ENCODE peak calls at places on chromosomes 5 and 9, in seven cellular contexts. O, G, F, B, M, W and D are unnamed samples.

GRCh38 chr5:76787237-76787636 is 31.6 kb upstream of the F2RL1 start:
- DNase-seq in O (peak), G (peak), F (peak), B (peak), M (peak), W (no peak), D (peak)

GRCh38 chr5:91007251-91007650 is 375.9 kb downstream of the ARRDC3 start:
- DNase-seq in O (no peak), G (no peak), F (no peak), B (no peak), M (no peak), W (no peak), D (no peak)

GRCh38 chr5:179608131-179608581 is 15.3 kb downstream of the HNRNPH1 start:
- DNase-seq in O (no peak), G (no peak), F (peak), B (no peak), M (no peak), W (no peak), D (no peak)

GRCh38 chr9:104905153-104905901 is 22.6 kb downstream of the ABCA1 start:
- DNase-seq in O (no peak), G (no peak), F (no peak), B (no peak), M (no peak), W (no peak), D (no peak)

GRCh38 chr9:89794918-89795317 is 190.1 kb downstream of the GADD45G start:
- DNase-seq in O (peak), G (no peak), F (peak), B (no peak), M (peak), W (no peak), D (no peak)

GRCh38 chr9:101387871-101388506 is 3.2 kb upstream of the BAAT start:
- DNase-seq in O (peak), G (peak), F (no peak), B (peak), M (peak), W (no peak), D (peak)

GRCh38 chr5:134554319-134555222 is 29.1 kb downstream of the JADE2 start:
- DNase-seq in O (peak), G (peak), F (peak), B (peak), M (peak), W (no peak), D (peak)

GRCh38 chr9:134315716-134316443 is 10.4 kb upstream of the RXRA start:
- DNase-seq in O (no peak), G (no peak), F (peak), B (no peak), M (no peak), W (peak), D (no peak)

GRCh38 chr5:54275361-54275760 is 35.0 kb downstream of the ARL15 start:
- DNase-seq in O (no peak), G (no peak), F (no peak), B (peak), M (no peak), W (no peak), D (no peak)

GRCh38 chr5:139149477-139150199 is 48.5 kb downstream of the SIL1 start:
- DNase-seq in O (no peak), G (peak), F (no peak), B (peak), M (no peak), W (no peak), D (no peak)

GRCh38 chr5:103021310-103021709 is 98.6 kb downstream of the GIN1 start:
- DNase-seq in O (no peak), G (no peak), F (no peak), B (peak), M (no peak), W (no peak), D (no peak)

GRCh38 chr5:150670275-150670960 is 9.4 kb downstream of the MYOZ3 start:
- DNase-seq in O (no peak), G (no peak), F (no peak), B (no peak), M (no peak), W (no peak), D (no peak)

GRCh38 chr5:133322743-133323142 is 270.9 kb downstream of the HSPA4 start:
- DNase-seq in O (no peak), G (peak), F (no peak), B (no peak), M (no peak), W (no peak), D (no peak)

DNA sequence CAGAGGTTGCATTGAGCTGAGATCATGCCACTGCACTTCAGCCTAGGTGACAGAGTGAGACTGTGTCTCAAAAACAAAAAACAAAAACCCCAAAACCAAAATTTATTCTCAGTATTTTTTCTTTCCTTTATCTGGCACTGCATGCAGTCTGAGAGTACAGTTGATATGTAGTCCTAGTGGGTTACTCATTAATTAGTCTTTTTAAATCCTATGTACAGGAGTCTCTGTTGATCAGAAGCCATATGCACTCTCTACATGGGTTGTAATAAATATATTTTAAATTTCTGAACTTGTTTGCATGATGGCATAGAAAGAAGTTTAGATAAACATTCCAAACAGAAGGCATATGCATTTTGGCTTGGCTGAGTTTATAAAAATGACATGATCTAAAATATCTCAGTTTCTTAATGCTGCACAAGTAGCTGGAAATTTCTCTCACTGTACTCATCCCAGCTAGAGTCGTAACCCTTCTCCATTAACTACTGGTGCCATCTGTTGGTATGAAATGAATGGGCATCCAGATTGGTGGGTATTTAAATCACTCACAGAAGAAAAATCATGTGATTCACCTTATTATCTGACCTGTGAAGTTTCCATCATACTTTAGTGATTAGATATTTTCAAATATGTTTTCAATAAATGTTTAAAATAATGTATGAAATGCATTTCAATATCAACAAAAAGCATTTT is 284.8 kb downstream of the CTNND2 start:
- DNase-seq in O (no peak), G (no peak), F (no peak), B (no peak), M (peak), W (no peak), D (peak)
- TF ChIP-seq CTCF in O (no peak), G (no peak), F (no peak), B (peak), M (peak), W (no peak), D (peak)

GRCh38 chr5:1337490-1338195 is 7.3 kb downstream of the CLPTM1L start:
- DNase-seq in O (no peak), G (no peak), F (no peak), B (no peak), M (no peak), W (no peak), D (no peak)
- H3K27ac ChIP-seq in O (no peak), G (peak), F (no peak), B (no peak), M (no peak), W (no peak), D (peak)

GRCh38 chr5:1349246-1349645 is 4.3 kb upstream of the CLPTM1L start:
- DNase-seq in O (no peak), G (no peak), F (no peak), B (no peak), M (no peak), W (no peak), D (no peak)
- TF ChIP-seq CTCF in O (no peak), G (no peak), F (no peak), B (no peak), M (no peak), W (no peak), D (peak)

GRCh38 chr9:132383462-132383883 is 23.2 kb downstream of the TTF1 start:
- DNase-seq in O (no peak), G (no peak), F (no peak), B (no peak), M (no peak), W (no peak), D (no peak)

GRCh38 chr9:132384376-132384775 is 22.3 kb downstream of the TTF1 start:
- DNase-seq in O (no peak), G (no peak), F (no peak), B (no peak), M (no peak), W (no peak), D (no peak)

GRCh38 chr9:132381966-132382541 is 24.6 kb downstream of the TTF1 start:
- DNase-seq in O (no peak), G (no peak), F (no peak), B (no peak), M (no peak), W (no peak), D (no peak)
- H3K27ac ChIP-seq in O (peak), G (no peak), F (no peak), B (no peak), M (no peak), W (peak), D (no peak)

GRCh38 chr9:88773627-88774244 is 217.5 kb upstream of the S1PR3 start:
- DNase-seq in O (no peak), G (peak), F (no peak), B (peak), M (no peak), W (no peak), D (no peak)
- TF ChIP-seq CTCF in O (no peak), G (peak), F (no peak), B (peak), M (peak), W (no peak), D (no peak)

GRCh38 chr5:35618791-35619190 is 1.1 kb downstream of the SPEF2 start:
- DNase-seq in O (no peak), G (no peak), F (no peak), B (no peak), M (no peak), W (no peak), D (no peak)

GRCh38 chr5:35622974-35623373 is 5.3 kb downstream of the SPEF2 start:
- DNase-seq in O (no peak), G (no peak), F (no peak), B (no peak), M (no peak), W (no peak), D (no peak)

GRCh38 chr5:35617435-35618296 is at the start of gene SPEF2:
- DNase-seq in O (peak), G (peak), F (peak), B (peak), M (peak), W (peak), D (peak)

GRCh38 chr5:35617060-35617434 is 616 bp upstream of the SPEF2 start:
- DNase-seq in O (no peak), G (no peak), F (no peak), B (no peak), M (no peak), W (no peak), D (no peak)

DNA sequence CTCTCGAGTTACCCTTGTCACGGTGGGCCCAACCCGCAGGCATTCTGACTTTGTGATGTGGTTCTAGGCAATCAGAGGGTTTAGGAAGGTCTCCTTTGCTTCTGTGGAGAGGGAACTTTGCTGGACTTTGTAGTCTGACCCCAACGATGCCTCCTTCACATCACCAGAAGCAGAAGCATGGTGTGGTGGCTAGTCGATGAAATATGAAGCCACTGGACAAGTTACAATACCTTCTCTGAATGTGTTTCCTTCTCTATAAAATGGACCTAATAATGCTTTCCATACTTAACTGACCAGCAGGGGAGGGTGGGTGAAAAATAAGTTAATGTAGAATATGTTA is 604 bp downstream of the SPEF2 start:
- DNase-seq in O (no peak), G (peak), F (no peak), B (no peak), M (no peak), W (no peak), D (no peak)
- H3K27ac ChIP-seq in O (no peak), G (no peak), F (no peak), B (no peak), M (no peak), W (no peak), D (peak)

DNA sequence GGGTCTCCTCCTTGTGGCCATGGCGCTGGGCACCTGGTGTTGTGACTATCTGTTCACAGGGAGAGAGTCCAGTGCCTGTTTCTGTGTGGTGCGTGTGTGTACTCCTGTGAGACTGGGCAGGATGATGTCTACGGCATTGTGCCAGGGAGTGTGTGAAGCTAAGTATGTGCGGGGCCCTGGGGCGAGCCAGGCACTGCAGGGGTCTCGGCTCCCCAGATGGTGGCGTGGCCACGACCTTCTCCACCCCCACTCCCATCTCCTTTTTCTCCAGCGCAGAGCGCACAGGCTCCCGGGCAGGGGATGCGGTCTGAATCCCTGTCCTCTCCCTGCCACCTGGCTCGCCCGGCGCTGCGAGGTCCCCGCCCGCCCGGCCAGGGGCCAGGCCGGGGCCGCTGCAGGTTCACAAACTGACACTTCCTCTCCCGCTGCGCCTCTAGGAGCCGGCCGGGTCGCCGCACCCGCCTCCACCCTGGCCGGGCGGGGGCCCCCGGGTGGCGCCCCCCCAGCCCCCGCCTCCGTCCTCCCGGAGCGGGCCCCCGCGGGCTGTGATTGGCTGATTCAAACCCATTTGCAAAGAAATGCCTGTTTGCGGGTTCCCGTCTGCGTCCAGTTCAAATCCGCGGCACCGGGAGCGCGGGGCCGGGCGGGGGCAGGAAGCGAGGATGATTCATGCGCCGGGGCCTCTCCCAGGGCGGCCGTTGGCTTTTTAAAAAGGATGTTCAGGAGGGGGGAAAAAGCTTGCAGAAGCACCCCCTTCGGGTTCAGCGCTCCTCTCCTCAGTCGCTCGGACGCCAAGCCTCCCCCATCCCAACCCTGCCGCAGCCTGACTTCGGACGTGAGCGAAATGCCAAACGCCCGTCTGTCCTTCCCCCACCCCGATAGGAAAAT is 790 bp downstream of the PHF19 start:
- DNase-seq in O (peak), G (peak), F (peak), B (peak), M (peak), W (peak), D (peak)
- TF ChIP-seq CTCF in O (no peak), G (no peak), F (no peak), B (peak), M (no peak), W (no peak), D (no peak)

GRCh38 chr9:75599249-75599648 is 291.2 kb upstream of the PCSK5 start:
- DNase-seq in O (no peak), G (no peak), F (no peak), B (no peak), M (no peak), W (no peak), D (no peak)
- H3K27ac ChIP-seq in O (no peak), G (no peak), F (no peak), B (no peak), M (no peak), W (no peak), D (no peak)

DNA sequence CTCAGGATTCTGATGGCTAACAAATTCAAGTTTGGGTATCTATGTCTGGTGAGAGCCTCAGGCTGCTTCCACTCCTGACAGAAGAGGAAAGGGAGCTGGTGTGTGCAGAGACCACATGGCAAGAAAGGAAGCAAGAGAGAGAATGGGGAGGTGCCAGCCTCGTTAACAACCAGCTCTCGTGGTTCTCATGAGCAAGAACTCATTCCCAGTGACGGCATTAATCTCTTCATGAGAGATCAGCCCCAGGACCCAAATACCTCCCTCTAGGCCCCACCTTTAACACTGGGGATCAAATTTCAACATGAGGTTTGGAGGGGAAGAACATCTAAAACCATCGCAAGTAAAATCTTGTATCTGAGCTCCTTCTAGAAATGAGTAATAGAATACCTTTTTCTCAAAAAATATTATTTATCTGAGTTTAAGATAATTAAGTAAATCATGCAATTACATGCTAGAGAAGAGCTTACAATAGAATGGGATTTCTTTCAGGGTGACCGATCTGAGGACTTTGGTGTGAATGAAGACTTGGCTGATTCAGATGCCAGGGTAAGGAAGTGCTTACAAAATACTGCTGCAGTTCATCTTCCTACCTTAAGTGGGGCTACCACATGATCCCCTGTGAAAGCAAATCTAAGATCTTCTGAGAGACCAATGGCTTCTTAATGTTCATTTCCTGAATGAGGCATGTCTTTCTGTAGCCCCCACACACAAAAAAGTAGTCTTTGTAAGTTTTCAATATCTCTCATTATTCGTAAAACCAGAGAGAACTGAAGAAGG is 11.5 kb downstream of the ANXA1 start:
- DNase-seq in O (no peak), G (no peak), F (no peak), B (no peak), M (no peak), W (no peak), D (no peak)
- TF ChIP-seq CTCF in O (no peak), G (no peak), F (no peak), B (peak), M (no peak), W (no peak), D (no peak)

DNA sequence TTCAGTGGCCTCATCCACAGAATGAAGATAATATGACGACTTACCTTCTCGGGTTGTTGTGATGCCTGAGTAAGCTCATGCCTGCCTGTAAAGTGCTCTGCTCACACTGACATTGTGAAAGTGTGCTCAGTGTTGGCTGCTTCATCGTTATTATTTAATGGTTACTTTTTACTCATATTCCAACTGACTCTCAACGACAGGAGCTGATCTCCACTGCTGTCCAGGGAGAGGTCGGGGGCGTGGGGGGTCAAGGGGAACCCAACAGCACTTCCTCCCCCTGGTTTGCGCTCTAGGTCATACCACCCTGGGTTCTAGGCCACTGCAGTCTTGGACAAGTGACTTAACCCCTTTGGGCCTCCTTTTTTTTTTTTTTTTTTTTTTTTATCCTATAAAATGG is 52.9 kb upstream of the ANGPTL2 start:
- DNase-seq in O (no peak), G (no peak), F (peak), B (no peak), M (no peak), W (no peak), D (no peak)
- H3K27ac ChIP-seq in O (no peak), G (no peak), F (no peak), B (no peak), M (no peak), W (no peak), D (no peak)